ENCODE peak calls at places on chromosome 6, in eight cellular contexts. One of them, this sample, is unnamed.

GRCh38 chr6:106163446-106163965 is 77.4 kb downstream of the PRDM1 start:
- DNase-seq in Caki2: no peak
- DNase-seq in fibroblast of gingiva: peak
- DNase-seq in fibroblast of the aortic adventitia: peak
- DNase-seq in left ventricle myocardium inferior: no peak
- DNase-seq in activated naive CD4-positive, alpha-beta T cell treated with anti-CD3 and anti-CD28 coated beads, Interleukin-2, amount 10 ng/mL, durations not matched to agents 7 days and 5 days: peak
- DNase-seq in T-helper 17 cell: peak
- DNase-seq in cerebellum: peak
- DNase-seq in this sample: no peak

GRCh38 chr6:157644043-157644810 is 178.8 kb upstream of the SNX9 start:
- DNase-seq in left ventricle myocardium inferior: no peak
- DNase-seq in fibroblast of gingiva: peak
- DNase-seq in T-helper 17 cell: no peak
- DNase-seq in fibroblast of the aortic adventitia: peak
- DNase-seq in cerebellum: peak
- DNase-seq in activated naive CD4-positive, alpha-beta T cell treated with anti-CD3 and anti-CD28 coated beads, Interleukin-2, amount 10 ng/mL, durations not matched to agents 7 days and 5 days: peak
- DNase-seq in Caki2: no peak
- DNase-seq in this sample: peak

GRCh38 chr6:41502607-41503434 is 43.4 kb upstream of the FOXP4 start:
- DNase-seq in T-helper 17 cell: no peak
- DNase-seq in left ventricle myocardium inferior: peak
- DNase-seq in activated naive CD4-positive, alpha-beta T cell treated with anti-CD3 and anti-CD28 coated beads, Interleukin-2, amount 10 ng/mL, durations not matched to agents 7 days and 5 days: no peak
- DNase-seq in Caki2: no peak
- DNase-seq in cerebellum: no peak
- DNase-seq in fibroblast of the aortic adventitia: no peak
- DNase-seq in fibroblast of gingiva: no peak
- DNase-seq in this sample: no peak

GRCh38 chr6:166336847-166337246 is 5.5 kb downstream of the SFT2D1 start:
- DNase-seq in T-helper 17 cell: no peak
- DNase-seq in fibroblast of gingiva: no peak
- DNase-seq in fibroblast of the aortic adventitia: no peak
- DNase-seq in Caki2: no peak
- DNase-seq in cerebellum: no peak
- DNase-seq in left ventricle myocardium inferior: no peak
- DNase-seq in activated naive CD4-positive, alpha-beta T cell treated with anti-CD3 and anti-CD28 coated beads, Interleukin-2, amount 10 ng/mL, durations not matched to agents 7 days and 5 days: no peak
- DNase-seq in this sample: no peak

GRCh38 chr6:89475634-89476033 is 42.7 kb downstream of the ANKRD6 start:
- DNase-seq in left ventricle myocardium inferior: no peak
- DNase-seq in fibroblast of the aortic adventitia: peak
- DNase-seq in activated naive CD4-positive, alpha-beta T cell treated with anti-CD3 and anti-CD28 coated beads, Interleukin-2, amount 10 ng/mL, durations not matched to agents 7 days and 5 days: peak
- DNase-seq in fibroblast of gingiva: peak
- DNase-seq in cerebellum: no peak
- DNase-seq in Caki2: peak
- DNase-seq in T-helper 17 cell: no peak
- DNase-seq in this sample: peak

GRCh38 chr6:11364971-11365397 is 132.5 kb upstream of the NEDD9 start:
- DNase-seq in fibroblast of the aortic adventitia: no peak
- DNase-seq in fibroblast of gingiva: no peak
- DNase-seq in cerebellum: no peak
- DNase-seq in T-helper 17 cell: no peak
- DNase-seq in Caki2: no peak
- DNase-seq in activated naive CD4-positive, alpha-beta T cell treated with anti-CD3 and anti-CD28 coated beads, Interleukin-2, amount 10 ng/mL, durations not matched to agents 7 days and 5 days: no peak
- DNase-seq in left ventricle myocardium inferior: no peak
- DNase-seq in this sample: no peak

GRCh38 chr6:42249279-42249678 is 31.6 kb upstream of the MRPS10 start:
- DNase-seq in cerebellum: no peak
- DNase-seq in Caki2: no peak
- DNase-seq in fibroblast of the aortic adventitia: peak
- DNase-seq in T-helper 17 cell: no peak
- DNase-seq in fibroblast of gingiva: peak
- DNase-seq in left ventricle myocardium inferior: no peak
- DNase-seq in activated naive CD4-positive, alpha-beta T cell treated with anti-CD3 and anti-CD28 coated beads, Interleukin-2, amount 10 ng/mL, durations not matched to agents 7 days and 5 days: no peak
- DNase-seq in this sample: no peak

GRCh38 chr6:126380072-126380583 is 40.2 kb downstream of the CENPW start:
- DNase-seq in fibroblast of the aortic adventitia: peak
- DNase-seq in Caki2: no peak
- DNase-seq in left ventricle myocardium inferior: no peak
- DNase-seq in cerebellum: no peak
- DNase-seq in T-helper 17 cell: no peak
- DNase-seq in activated naive CD4-positive, alpha-beta T cell treated with anti-CD3 and anti-CD28 coated beads, Interleukin-2, amount 10 ng/mL, durations not matched to agents 7 days and 5 days: no peak
- DNase-seq in fibroblast of gingiva: no peak
- DNase-seq in this sample: no peak

GRCh38 chr6:24985313-24985712 is 49.6 kb upstream of the RIPOR2 start:
- DNase-seq in T-helper 17 cell: no peak
- DNase-seq in activated naive CD4-positive, alpha-beta T cell treated with anti-CD3 and anti-CD28 coated beads, Interleukin-2, amount 10 ng/mL, durations not matched to agents 7 days and 5 days: no peak
- DNase-seq in fibroblast of gingiva: no peak
- DNase-seq in cerebellum: no peak
- DNase-seq in Caki2: no peak
- DNase-seq in fibroblast of the aortic adventitia: no peak
- DNase-seq in left ventricle myocardium inferior: no peak
- DNase-seq in this sample: no peak

GRCh38 chr6:1393641-1394283 is 4.4 kb downstream of the FOXF2 start:
- DNase-seq in cerebellum: no peak
- DNase-seq in Caki2: no peak
- DNase-seq in activated naive CD4-positive, alpha-beta T cell treated with anti-CD3 and anti-CD28 coated beads, Interleukin-2, amount 10 ng/mL, durations not matched to agents 7 days and 5 days: no peak
- DNase-seq in fibroblast of the aortic adventitia: no peak
- DNase-seq in fibroblast of gingiva: peak
- DNase-seq in left ventricle myocardium inferior: no peak
- DNase-seq in T-helper 17 cell: no peak
- DNase-seq in this sample: no peak

GRCh38 chr6:45590751-45591184 is 213.0 kb upstream of the SUPT3H start:
- DNase-seq in cerebellum: no peak
- DNase-seq in activated naive CD4-positive, alpha-beta T cell treated with anti-CD3 and anti-CD28 coated beads, Interleukin-2, amount 10 ng/mL, durations not matched to agents 7 days and 5 days: no peak
- DNase-seq in fibroblast of the aortic adventitia: peak
- DNase-seq in T-helper 17 cell: no peak
- DNase-seq in fibroblast of gingiva: no peak
- DNase-seq in Caki2: no peak
- DNase-seq in left ventricle myocardium inferior: no peak
- DNase-seq in this sample: no peak

GRCh38 chr6:45075246-45075645 is 252.9 kb upstream of the RUNX2 start:
- DNase-seq in activated naive CD4-positive, alpha-beta T cell treated with anti-CD3 and anti-CD28 coated beads, Interleukin-2, amount 10 ng/mL, durations not matched to agents 7 days and 5 days: no peak
- DNase-seq in Caki2: peak
- DNase-seq in fibroblast of gingiva: peak
- DNase-seq in left ventricle myocardium inferior: no peak
- DNase-seq in cerebellum: no peak
- DNase-seq in T-helper 17 cell: no peak
- DNase-seq in fibroblast of the aortic adventitia: peak
- DNase-seq in this sample: no peak

GRCh38 chr6:136959471-136959891 is 37.4 kb downstream of the SLC35D3 start:
- DNase-seq in T-helper 17 cell: no peak
- DNase-seq in left ventricle myocardium inferior: no peak
- DNase-seq in activated naive CD4-positive, alpha-beta T cell treated with anti-CD3 and anti-CD28 coated beads, Interleukin-2, amount 10 ng/mL, durations not matched to agents 7 days and 5 days: no peak
- DNase-seq in fibroblast of gingiva: no peak
- DNase-seq in cerebellum: peak
- DNase-seq in Caki2: no peak
- DNase-seq in fibroblast of the aortic adventitia: no peak
- DNase-seq in this sample: no peak

GRCh38 chr6:123802351-123802696 is 1.3 kb upstream of the NKAIN2 start:
- DNase-seq in fibroblast of the aortic adventitia: no peak
- DNase-seq in activated naive CD4-positive, alpha-beta T cell treated with anti-CD3 and anti-CD28 coated beads, Interleukin-2, amount 10 ng/mL, durations not matched to agents 7 days and 5 days: no peak
- DNase-seq in cerebellum: no peak
- DNase-seq in fibroblast of gingiva: no peak
- DNase-seq in Caki2: no peak
- DNase-seq in T-helper 17 cell: no peak
- DNase-seq in left ventricle myocardium inferior: no peak
- DNase-seq in this sample: no peak

GRCh38 chr6:160360955-160361354 is 12.8 kb downstream of the SLC22A3 start:
- DNase-seq in fibroblast of the aortic adventitia: no peak
- DNase-seq in cerebellum: no peak
- DNase-seq in activated naive CD4-positive, alpha-beta T cell treated with anti-CD3 and anti-CD28 coated beads, Interleukin-2, amount 10 ng/mL, durations not matched to agents 7 days and 5 days: no peak
- DNase-seq in T-helper 17 cell: no peak
- DNase-seq in fibroblast of gingiva: no peak
- DNase-seq in left ventricle myocardium inferior: no peak
- DNase-seq in Caki2: no peak
- DNase-seq in this sample: no peak

GRCh38 chr6:38349795-38350194 is 289.9 kb downstream of the BTBD9 start:
- DNase-seq in Caki2: no peak
- DNase-seq in cerebellum: no peak
- DNase-seq in left ventricle myocardium inferior: no peak
- DNase-seq in T-helper 17 cell: no peak
- DNase-seq in fibroblast of the aortic adventitia: peak
- DNase-seq in activated naive CD4-positive, alpha-beta T cell treated with anti-CD3 and anti-CD28 coated beads, Interleukin-2, amount 10 ng/mL, durations not matched to agents 7 days and 5 days: no peak
- DNase-seq in fibroblast of gingiva: peak
- DNase-seq in this sample: no peak

GRCh38 chr6:144335315-144335861 is 50.3 kb downstream of the UTRN start:
- DNase-seq in fibroblast of the aortic adventitia: no peak
- DNase-seq in cerebellum: no peak
- DNase-seq in Caki2: no peak
- DNase-seq in left ventricle myocardium inferior: no peak
- DNase-seq in fibroblast of gingiva: no peak
- DNase-seq in activated naive CD4-positive, alpha-beta T cell treated with anti-CD3 and anti-CD28 coated beads, Interleukin-2, amount 10 ng/mL, durations not matched to agents 7 days and 5 days: no peak
- DNase-seq in T-helper 17 cell: no peak
- DNase-seq in this sample: no peak

GRCh38 chr6:107706516-107706915 is 117.6 kb downstream of the SCML4 start:
- DNase-seq in Caki2: no peak
- DNase-seq in left ventricle myocardium inferior: no peak
- DNase-seq in activated naive CD4-positive, alpha-beta T cell treated with anti-CD3 and anti-CD28 coated beads, Interleukin-2, amount 10 ng/mL, durations not matched to agents 7 days and 5 days: no peak
- DNase-seq in fibroblast of the aortic adventitia: no peak
- DNase-seq in T-helper 17 cell: no peak
- DNase-seq in cerebellum: no peak
- DNase-seq in fibroblast of gingiva: no peak
- DNase-seq in this sample: no peak

GRCh38 chr6:45892696-45893095 is 123.0 kb downstream of the CLIC5 start:
- DNase-seq in fibroblast of the aortic adventitia: no peak
- DNase-seq in T-helper 17 cell: no peak
- DNase-seq in left ventricle myocardium inferior: no peak
- DNase-seq in activated naive CD4-positive, alpha-beta T cell treated with anti-CD3 and anti-CD28 coated beads, Interleukin-2, amount 10 ng/mL, durations not matched to agents 7 days and 5 days: no peak
- DNase-seq in fibroblast of gingiva: no peak
- DNase-seq in cerebellum: no peak
- DNase-seq in Caki2: no peak
- DNase-seq in this sample: no peak

GRCh38 chr6:85494551-85495337 is 44.9 kb downstream of the NT5E start:
- DNase-seq in activated naive CD4-positive, alpha-beta T cell treated with anti-CD3 and anti-CD28 coated beads, Interleukin-2, amount 10 ng/mL, durations not matched to agents 7 days and 5 days: no peak
- DNase-seq in left ventricle myocardium inferior: no peak
- DNase-seq in cerebellum: no peak
- DNase-seq in T-helper 17 cell: no peak
- DNase-seq in Caki2: no peak
- DNase-seq in fibroblast of gingiva: no peak
- DNase-seq in fibroblast of the aortic adventitia: no peak
- DNase-seq in this sample: no peak

GRCh38 chr6:113299526-113299925 is 557.6 kb upstream of the MARCKS start:
- DNase-seq in Caki2: no peak
- DNase-seq in cerebellum: no peak
- DNase-seq in fibroblast of gingiva: no peak
- DNase-seq in activated naive CD4-positive, alpha-beta T cell treated with anti-CD3 and anti-CD28 coated beads, Interleukin-2, amount 10 ng/mL, durations not matched to agents 7 days and 5 days: no peak
- DNase-seq in fibroblast of the aortic adventitia: peak
- DNase-seq in T-helper 17 cell: no peak
- DNase-seq in left ventricle myocardium inferior: no peak
- DNase-seq in this sample: no peak

GRCh38 chr6:156791261-156791850 is 14.2 kb downstream of the ARID1B start:
- DNase-seq in Caki2: peak
- DNase-seq in activated naive CD4-positive, alpha-beta T cell treated with anti-CD3 and anti-CD28 coated beads, Interleukin-2, amount 10 ng/mL, durations not matched to agents 7 days and 5 days: no peak
- DNase-seq in T-helper 17 cell: no peak
- DNase-seq in left ventricle myocardium inferior: no peak
- DNase-seq in fibroblast of gingiva: no peak
- DNase-seq in cerebellum: peak
- DNase-seq in fibroblast of the aortic adventitia: peak
- DNase-seq in this sample: peak